ENCODE peak calls at places on chromosomes 1 and 21, in seven cellular contexts. A is amniotic epithelial cell; G is naive thymus-derived CD8-positive, alpha-beta T cell; J is NCI-H1092; K is left ventricle myocardium inferior; X is NCI-H1694 treated with DMSO at 0.1 percent for 48 hours; Z is HT-29. Y is an unnamed sample.
A peak's percentile ranks its signal among the peaks of the same experiment; 100 is the strongest.

GRCh38 chr1:30728832-30729638 is 5.7 kb upstream of the MATN1 start:
- DNase-seq in K (no peak), G (no peak), Z (no peak), X (no peak), J (no peak), A (no peak), Y (no peak)

GRCh38 chr1:204723131-204723787 is 37.7 kb upstream of the LRRN2 start:
- DNase-seq in A (no peak), Z (no peak), G (no peak), K (no peak), X (peak; percentile 34), J (peak; percentile 80), Y (peak; percentile 12)

GRCh38 chr1:31904339-31905092 is 33.7 kb downstream of the PTP4A2 start:
- DNase-seq in Z (no peak), A (peak; percentile 81), J (no peak), X (no peak), K (peak; percentile 39), G (no peak), Y (no peak)

GRCh38 chr1:114025609-114026401 is 46.5 kb downstream of the OLFML3 start:
- DNase-seq in A (peak; percentile 89), G (no peak), X (no peak), Z (no peak), J (no peak), K (no peak), Y (no peak)

GRCh38 chr21:20739421-20739820 is 258.8 kb upstream of the NCAM2 start:
- DNase-seq in J (no peak), X (no peak), K (no peak), Z (peak; percentile 11), G (no peak), A (no peak), Y (no peak)

GRCh38 chr1:177216587-177217202 is 45.9 kb downstream of the BRINP2 start:
- DNase-seq in G (no peak), X (no peak), K (no peak), Z (no peak), A (no peak), J (no peak), Y (no peak)

GRCh38 chr1:109770331-109771095 is 6.8 kb upstream of the EPS8L3 start:
- DNase-seq in J (no peak), A (no peak), Z (no peak), G (no peak), X (no peak), K (peak; percentile 36), Y (peak; percentile 40)

GRCh38 chr1:116415200-116415698 is 42.2 kb downstream of the ATP1A1 start:
- DNase-seq in X (no peak), J (no peak), Z (no peak), A (no peak), G (no peak), K (no peak), Y (no peak)

GRCh38 chr1:162889989-162890388 is 29.0 kb upstream of the CCDC190 start:
- DNase-seq in K (no peak), G (no peak), A (peak; percentile 88), J (peak; percentile 32), X (no peak), Z (no peak), Y (no peak)

GRCh38 chr21:44436111-44436611 is 19.1 kb upstream of the LRRC3 start:
- DNase-seq in Z (no peak), X (no peak), J (no peak), A (no peak), K (peak; percentile 7), G (no peak), Y (no peak)

GRCh38 chr1:17496419-17496818 is 43.1 kb upstream of the ARHGEF10L start:
- DNase-seq in Z (no peak), A (no peak), G (no peak), X (no peak), K (no peak), J (no peak), Y (no peak)

GRCh38 chr1:231808990-231809389 is 182.4 kb downstream of the DISC1 start:
- DNase-seq in K (no peak), G (no peak), A (peak; percentile 46), X (no peak), J (no peak), Z (no peak), Y (no peak)

GRCh38 chr1:229410692-229411433 is 23.0 kb downstream of the ACTA1 start:
- DNase-seq in X (peak; percentile 98), Z (no peak), G (no peak), A (peak; percentile 85), J (peak; percentile 98), K (peak; percentile 70), Y (no peak)

GRCh38 chr1:153565529-153566374 is at the start of gene S100A2:
- DNase-seq in J (peak; percentile 41), X (peak; percentile 81), K (no peak), G (no peak), Z (peak; percentile 81), A (peak; percentile 93), Y (no peak)

GRCh38 chr1:40317394-40318074 is 448 bp upstream of the COL9A2 start:
- DNase-seq in G (no peak), K (no peak), A (no peak), Z (no peak), J (no peak), X (no peak), Y (no peak)

GRCh38 chr1:2257245-2257627 is 29.1 kb downstream of the SKI start:
- DNase-seq in X (no peak), J (no peak), Z (no peak), K (peak; percentile 57), G (no peak), A (no peak), Y (peak; percentile 77)

GRCh38 chr1:220294754-220295419 is 22.6 kb upstream of the RAB3GAP2 start:
- DNase-seq in K (no peak), A (no peak), X (no peak), G (no peak), J (no peak), Z (no peak), Y (no peak)

GRCh38 chr1:29960156-29960755 is 723.9 kb downstream of the PTPRU start:
- DNase-seq in K (no peak), G (no peak), J (no peak), A (no peak), Z (no peak), X (no peak), Y (no peak)

GRCh38 chr1:110245876-110246620 is 35.9 kb downstream of the KCNC4 start:
- DNase-seq in J (no peak), A (no peak), X (no peak), K (no peak), G (no peak), Z (no peak), Y (no peak)

Y was measured in frontal cortex.